ENCODE peak calls at places on chromosomes 5 and 9, in nine cellular contexts. E, C, K, V, O, B, T, W and X are unnamed samples.

GRCh38 chr9:118578467-118578866 is 790.8 kb downstream of the BRINP1 start:
- DNase-seq in C (no peak), W (peak), O (no peak), T (no peak), V (no peak), B (no peak), K (peak), E (no peak), X (no peak)

GRCh38 chr9:109401990-109402318 is 81.1 kb upstream of the EPB41L4B start:
- DNase-seq in B (no peak), T (no peak), O (no peak), K (no peak), C (no peak), E (no peak), W (no peak), V (no peak), X (no peak)

GRCh38 chr9:126486276-126486675 is 127.5 kb upstream of the LMX1B start:
- DNase-seq in E (no peak), V (no peak), B (peak), K (no peak), C (no peak), O (no peak), W (no peak), T (no peak), X (no peak)

GRCh38 chr5:164052536-164053090 is 547.2 kb downstream of the MAT2B start:
- DNase-seq in W (peak), B (no peak), E (no peak), K (peak), C (no peak), O (no peak), V (no peak), T (no peak), X (no peak)

GRCh38 chr5:113749334-113749733 is 235.8 kb downstream of the YTHDC2 start:
- DNase-seq in T (no peak), K (no peak), E (no peak), V (no peak), C (peak), O (no peak), B (peak), W (no peak), X (no peak)

GRCh38 chr5:113268232-113268631 is 166.6 kb downstream of the TSSK1B start:
- DNase-seq in B (no peak), E (no peak), O (no peak), K (no peak), T (no peak), V (no peak), W (no peak), C (no peak), X (no peak)

GRCh38 chr9:89404074-89404473 is 85.8 kb downstream of the SECISBP2 start:
- DNase-seq in O (no peak), E (no peak), T (no peak), V (no peak), C (no peak), B (no peak), W (no peak), K (no peak), X (no peak)

GRCh38 chr9:112069318-112070169 is 105.6 kb downstream of the SUSD1 start:
- DNase-seq in V (no peak), K (no peak), O (no peak), T (no peak), B (no peak), W (no peak), C (peak), E (no peak), X (no peak)